ENCODE peak calls at places on chromosome 12, in ten cellular contexts. V is fibroblast of lung, Z is ascending aorta, Q is activated B cell treated with CpG ODN at 0.5 μM for 24 hours, A is tibial artery, D is foreskin keratinocyte, C is PC-9, S is Caco-2, P is thoracic aorta, N is foreskin fibroblast. L is an unnamed sample.

GRCh38 chr12:4518106-4518728 is 20.5 kb upstream of the RAD51AP1 start:
- DNase-seq in V (peak), P (no peak), S (no peak), A (no peak), D (no peak), Q (no peak), Z (no peak), C (peak), N (peak), L (no peak)

GRCh38 chr12:75913502-75914110 is 118.0 kb downstream of the PHLDA1 start:
- DNase-seq in Q (no peak), N (no peak), A (no peak), Z (no peak), P (no peak), S (no peak), C (no peak), V (no peak), D (no peak), L (no peak)

GRCh38 chr12:15562263-15562662 is 226.9 kb downstream of the EPS8 start:
- DNase-seq in N (no peak), Z (no peak), A (no peak), V (no peak), Q (no peak), D (no peak), P (no peak), C (no peak), S (no peak), L (no peak)

GRCh38 chr12:27060740-27061139 is 21.6 kb downstream of the C12orf71 start:
- DNase-seq in V (peak), C (no peak), Z (no peak), Q (no peak), P (no peak), D (no peak), N (peak), S (no peak), A (no peak), L (no peak)

GRCh38 chr12:91951571-91951970 is 194.1 kb downstream of the BTG1 start:
- DNase-seq in V (no peak), A (no peak), N (peak), S (no peak), Q (no peak), D (no peak), C (no peak), Z (no peak), P (no peak), L (no peak)

GRCh38 chr12:96906498-96906848 is 584 bp upstream of the NEDD1 start:
- DNase-seq in A (no peak), P (no peak), Q (no peak), C (no peak), N (no peak), D (no peak), S (no peak), V (no peak), Z (no peak), L (no peak)

GRCh38 chr12:11872055-11872454 is 198.7 kb upstream of the BCL2L14 start:
- DNase-seq in Q (no peak), D (no peak), N (no peak), C (no peak), A (no peak), V (no peak), S (no peak), P (no peak), Z (no peak), L (no peak)

GRCh38 chr12:67647251-67647546 is 1.3 kb upstream of the DYRK2 start:
- DNase-seq in C (no peak), V (no peak), N (no peak), S (no peak), P (no peak), D (no peak), Z (no peak), Q (no peak), A (no peak), L (no peak)

GRCh38 chr12:2488131-2488530 is 306.6 kb upstream of the FKBP4 start:
- DNase-seq in D (no peak), Z (no peak), V (no peak), Q (no peak), P (no peak), S (no peak), C (no peak), A (peak), N (no peak), L (no peak)

GRCh38 chr12:62605972-62606371 is 139.3 kb downstream of the MON2 start:
- DNase-seq in Z (no peak), P (no peak), S (no peak), N (no peak), V (no peak), Q (no peak), C (no peak), A (no peak), D (no peak), L (no peak)

GRCh38 chr12:89156862-89157262 is 195.4 kb downstream of the DUSP6 start:
- DNase-seq in V (no peak), N (peak), P (no peak), A (no peak), D (no peak), S (no peak), Z (no peak), C (no peak), Q (no peak), L (peak)

GRCh38 chr12:109844091-109844490 is 10.9 kb upstream of the TRPV4 start:
- DNase-seq in Z (no peak), D (no peak), C (no peak), A (no peak), V (no peak), Q (no peak), N (peak), P (no peak), S (no peak), L (no peak)

GRCh38 chr12:124217508-124217981 is 77.3 kb upstream of the RFLNA start:
- DNase-seq in Q (no peak), Z (no peak), V (no peak), P (no peak), S (no peak), C (no peak), A (no peak), N (no peak), D (no peak), L (no peak)

GRCh38 chr12:114605918-114606317 is 78.1 kb downstream of the TBX3 start:
- DNase-seq in V (no peak), P (no peak), Z (no peak), A (no peak), D (no peak), N (no peak), Q (no peak), S (no peak), C (no peak), L (no peak)

GRCh38 chr12:77493311-77493710 is 337.4 kb upstream of the NAV3 start:
- DNase-seq in Q (no peak), V (no peak), C (no peak), D (no peak), N (peak), S (no peak), Z (no peak), P (no peak), A (no peak), L (no peak)

GRCh38 chr12:102685841-102686240 is 205.5 kb upstream of the IGF1 start:
- DNase-seq in V (no peak), A (no peak), S (no peak), N (peak), Z (no peak), P (no peak), D (no peak), Q (no peak), C (no peak), L (no peak)
- TF ChIP-seq CTCF in V (no peak), A (no peak), S (no peak), N (no peak), Z (no peak), P (no peak), D (no peak), Q (no peak), C (no peak), L (no peak)

GRCh38 chr12:66066071-66066928 is 64.2 kb downstream of the LLPH start:
- DNase-seq in N (peak), A (no peak), Z (no peak), V (peak), S (no peak), D (no peak), P (no peak), C (no peak), Q (no peak), L (peak)
- TF ChIP-seq CTCF in N (no peak), A (no peak), Z (no peak), V (no peak), S (no peak), D (no peak), P (no peak), C (no peak), Q (no peak), L (no peak)

DNA sequence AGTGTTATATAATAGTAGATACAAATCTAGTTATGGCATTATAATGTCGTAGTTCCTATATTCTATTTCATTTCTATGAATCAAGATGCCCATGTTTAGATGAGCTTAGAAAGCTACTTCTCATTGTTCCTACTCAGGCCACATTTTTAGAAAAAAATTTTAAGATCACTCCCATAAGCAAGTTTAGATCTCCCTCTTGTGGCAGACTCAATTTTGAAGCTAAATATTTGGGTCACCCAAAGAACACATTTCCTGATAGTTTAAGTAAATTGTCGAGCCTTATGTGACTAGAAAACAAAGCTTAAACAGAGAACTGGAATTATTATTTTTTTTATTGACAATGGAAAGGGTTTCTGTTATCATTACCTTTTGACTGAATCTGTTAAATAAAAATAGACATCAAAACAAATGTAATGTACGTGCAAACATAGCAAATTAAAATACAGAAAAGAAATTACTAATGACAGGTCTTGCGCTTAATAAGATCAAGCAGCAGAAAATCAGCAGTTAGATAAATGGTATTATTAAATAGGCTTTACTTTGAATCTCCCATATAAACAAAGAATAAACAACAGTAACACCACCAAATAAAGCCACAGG is 180.2 kb downstream of the ACSS3 start:
- DNase-seq in V (peak), Q (no peak), P (no peak), A (no peak), C (no peak), N (peak), S (no peak), Z (no peak), D (peak), L (peak)
- TF ChIP-seq CTCF in V (peak), Q (no peak), P (peak), A (peak), C (peak), N (peak), S (peak), Z (peak), D (peak), L (peak)

DNA sequence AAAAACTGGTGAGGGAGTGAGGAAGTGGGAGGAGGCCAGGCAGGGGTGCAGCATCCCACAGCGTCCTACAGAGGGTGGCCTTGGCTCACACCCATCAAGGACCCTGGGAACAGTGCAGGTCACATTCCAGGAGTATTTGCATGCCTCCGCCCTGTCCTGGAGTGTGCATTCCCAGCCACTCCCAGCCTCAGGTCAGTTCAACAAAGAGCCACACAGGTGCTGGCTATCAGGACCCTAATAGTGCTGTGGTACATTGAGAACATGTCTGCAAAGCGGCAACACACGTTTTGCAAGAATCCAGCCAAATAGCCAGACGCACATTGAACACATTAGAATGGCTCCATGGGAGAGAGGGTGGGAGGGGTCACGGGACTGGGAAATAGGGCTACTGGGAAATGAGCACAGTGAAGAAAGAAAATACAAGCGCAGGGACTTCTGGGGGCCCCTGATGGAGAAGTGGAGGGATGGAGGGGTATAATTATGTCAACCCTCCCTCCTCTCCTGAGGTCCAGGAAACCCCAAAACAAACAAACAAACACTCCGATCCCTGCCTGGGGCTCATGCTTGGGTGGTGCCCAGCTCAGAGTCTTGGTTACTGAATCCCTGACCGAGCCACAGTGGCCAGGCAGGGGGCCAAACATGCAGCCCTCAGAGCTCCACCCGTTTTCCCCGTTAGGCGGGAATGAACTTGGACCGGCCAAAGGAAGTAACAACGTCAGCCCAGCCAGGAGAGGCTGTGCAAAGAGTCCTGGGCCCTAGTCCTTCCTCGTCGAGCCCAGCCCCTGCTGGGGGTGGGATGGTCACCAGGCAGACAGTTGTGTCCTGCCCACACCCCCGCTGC is 36.4 kb downstream of the CMKLR1 start:
- DNase-seq in Z (peak), P (peak), S (peak), N (peak), A (peak), D (no peak), V (peak), C (peak), Q (no peak), L (peak)
- TF ChIP-seq CTCF in Z (no peak), P (no peak), S (peak), N (no peak), A (no peak), D (no peak), V (no peak), C (no peak), Q (no peak), L (peak)

DNA sequence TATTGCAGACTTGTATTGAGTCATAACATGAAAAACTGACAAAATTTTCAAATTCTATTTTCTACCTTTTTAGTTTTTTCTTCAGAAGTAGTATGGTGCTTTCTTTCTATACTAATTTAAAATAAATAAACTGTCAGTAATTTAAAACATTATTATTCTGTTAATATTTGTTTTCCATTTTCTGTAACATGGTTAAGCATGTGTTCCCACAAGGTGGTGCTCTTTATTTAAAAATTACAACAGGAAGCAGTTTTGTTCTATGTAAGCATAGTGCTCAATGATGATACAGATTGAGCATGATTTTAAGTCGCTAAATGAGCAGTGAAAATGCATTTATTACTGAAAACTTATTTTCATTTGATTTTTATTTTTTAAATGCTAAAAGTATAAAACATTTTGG is 114.6 kb downstream of the PPFIA2 start:
- DNase-seq in C (no peak), P (no peak), V (peak), A (no peak), Q (no peak), N (peak), Z (no peak), S (no peak), D (no peak), L (peak)
- TF ChIP-seq CTCF in C (peak), P (peak), V (peak), A (peak), Q (no peak), N (peak), Z (peak), S (peak), D (peak), L (no peak)

GRCh38 chr12:52050771-52051541 is at the start of gene NR4A1:
- DNase-seq in N (peak), P (peak), Z (peak), S (peak), V (peak), D (peak), A (peak), C (peak), Q (peak), L (peak)
- TF ChIP-seq CTCF in N (no peak), P (no peak), Z (peak), S (no peak), V (no peak), D (peak), A (no peak), C (no peak), Q (no peak), L (peak)

DNA sequence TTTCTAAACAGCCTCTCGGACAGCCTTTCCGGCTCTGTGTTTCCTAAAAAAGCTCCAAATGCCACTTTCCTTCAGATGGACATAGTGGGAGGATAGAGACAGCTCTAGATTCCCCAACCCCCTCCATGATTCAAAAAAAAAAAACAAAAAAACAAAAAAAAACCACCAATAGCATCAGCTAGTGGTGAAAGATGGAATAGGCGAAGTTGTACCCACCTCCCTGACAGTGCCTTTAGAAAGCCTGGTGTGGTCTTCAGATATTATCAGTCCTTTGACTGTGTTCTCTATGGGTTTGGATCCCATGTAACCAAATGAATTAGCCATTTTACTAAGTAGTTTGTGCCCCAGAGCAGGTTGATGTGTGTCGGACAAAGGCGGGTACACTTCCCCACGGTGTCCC is 94.1 kb downstream of the PHETA1 start:
- DNase-seq in D (no peak), V (no peak), N (peak), S (no peak), Q (no peak), Z (no peak), C (no peak), P (no peak), A (no peak), L (no peak)
- TF ChIP-seq CTCF in D (peak), V (peak), N (peak), S (peak), Q (no peak), Z (no peak), C (peak), P (no peak), A (no peak), L (peak)

GRCh38 chr12:57244306-57244696 is 6.7 kb downstream of the STAC3 start:
- DNase-seq in C (no peak), P (no peak), S (peak), Z (no peak), Q (no peak), D (no peak), A (no peak), V (no peak), N (no peak), L (no peak)

GRCh38 chr12:57250956-57251355 is at the start of gene STAC3:
- DNase-seq in D (no peak), P (no peak), Q (no peak), A (no peak), S (no peak), Z (no peak), C (no peak), N (no peak), V (no peak), L (no peak)

GRCh38 chr12:57250541-57250940 is 446 bp downstream of the STAC3 start:
- DNase-seq in P (no peak), S (no peak), N (no peak), A (no peak), C (no peak), Q (no peak), V (no peak), D (no peak), Z (no peak), L (no peak)

GRCh38 chr12:57247041-57247440 is 3.9 kb downstream of the STAC3 start:
- DNase-seq in S (no peak), N (no peak), Q (no peak), V (no peak), A (no peak), P (no peak), C (no peak), D (no peak), Z (no peak), L (no peak)

DNA sequence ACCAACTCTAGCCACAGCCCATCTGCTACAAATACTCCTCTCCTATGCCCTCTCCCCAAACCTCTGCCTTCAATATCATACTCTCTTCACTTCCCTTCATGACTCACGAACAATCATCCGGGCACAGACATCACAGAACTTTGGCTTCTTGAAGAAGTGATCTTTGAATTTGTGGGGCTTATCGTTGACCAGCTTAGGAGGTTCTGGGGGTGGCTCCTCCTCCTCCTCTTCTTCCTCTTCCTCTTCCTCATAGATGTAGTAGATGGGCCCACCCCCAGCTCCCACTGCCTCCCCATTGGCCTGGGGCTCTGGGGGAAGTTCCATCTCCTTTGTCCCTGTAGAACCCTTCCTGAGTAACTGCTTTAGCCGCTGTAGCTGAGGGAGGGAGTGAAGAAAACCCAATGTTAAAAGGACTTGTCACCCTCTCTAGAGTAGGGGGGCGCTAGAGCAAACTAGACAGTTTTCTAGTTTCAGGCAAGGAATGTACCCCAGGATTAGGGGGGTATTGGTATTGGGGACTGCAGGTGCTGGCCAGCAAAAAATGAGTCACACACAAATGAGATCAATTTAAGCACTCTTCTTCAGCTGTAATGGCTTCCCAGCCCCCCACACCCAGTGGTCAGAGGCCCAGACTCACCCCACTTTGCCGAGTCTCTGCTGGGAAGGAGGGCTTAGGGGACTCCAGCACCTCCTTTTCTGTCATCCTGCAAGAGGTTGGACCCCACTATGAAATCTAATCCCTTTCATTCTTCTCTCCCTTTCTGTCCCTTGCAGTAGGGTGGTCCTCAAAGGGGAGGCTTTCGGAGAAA is 1.8 kb downstream of the STAC3 start:
- DNase-seq in N (no peak), A (no peak), V (no peak), C (no peak), D (no peak), P (no peak), Z (no peak), Q (no peak), S (no peak), L (no peak)
- TF ChIP-seq CTCF in N (no peak), A (no peak), V (no peak), C (no peak), D (no peak), P (no peak), Z (no peak), Q (no peak), S (no peak), L (no peak)

L was measured in endothelial cell of umbilical vein.